ENCODE peak calls at places on chromosomes 12 and 14, in six cellular contexts. A, K, B, C, L and N are unnamed samples.
A peak's percentile ranks its signal among the peaks of the same experiment; 100 is the strongest.

GRCh38 chr12:82176761-82177490 is 181.3 kb downstream of the CCDC59 start:
- DNase-seq in A (no peak), K (no peak), B (no peak), C (no peak), L (no peak), N (peak; percentile 4)

GRCh38 chr12:131229426-131230339 is 276.0 kb downstream of the ADGRD1 start:
- DNase-seq in A (no peak), K (no peak), B (peak; percentile 55), C (no peak), L (peak; percentile 79), N (no peak)

GRCh38 chr14:75449703-75450102 is 21.9 kb downstream of the JDP2 start:
- DNase-seq in A (no peak), K (no peak), B (no peak), C (no peak), L (no peak), N (no peak)

GRCh38 chr12:45259732-45260480 is 44.0 kb downstream of the ANO6 start:
- DNase-seq in A (peak; percentile 43), K (peak; percentile 84), B (no peak), C (no peak), L (no peak), N (peak; percentile 56)

GRCh38 chr14:89813485-89814080 is 140.9 kb downstream of the EFCAB11 start:
- DNase-seq in A (peak; percentile 69), K (peak; percentile 96), B (no peak), C (no peak), L (no peak), N (peak; percentile 95)

GRCh38 chr14:68795602-68796417 is 2.9 kb upstream of the ZFP36L1 start:
- DNase-seq in A (peak; percentile 80), K (peak; percentile 79), B (peak; percentile 85), C (peak; percentile 91), L (peak; percentile 76), N (peak; percentile 86)

GRCh38 chr12:79844693-79845092 is 90.2 kb downstream of the PPP1R12A start:
- DNase-seq in A (peak; percentile 65), K (peak; percentile 91), B (no peak), C (no peak), L (no peak), N (peak; percentile 49)

GRCh38 chr12:133236144-133236543 is 467 bp upstream of the ANHX start:
- DNase-seq in A (no peak), K (no peak), B (no peak), C (no peak), L (no peak), N (no peak)

GRCh38 chr14:32991706-32992105 is 53.0 kb downstream of the NPAS3 start:
- DNase-seq in A (no peak), K (no peak), B (no peak), C (no peak), L (no peak), N (no peak)

GRCh38 chr12:52825961-52826360 is 8.2 kb downstream of the KRT79 start:
- DNase-seq in A (no peak), K (no peak), B (no peak), C (no peak), L (no peak), N (no peak)

GRCh38 chr12:123933214-123933613 is 39.4 kb downstream of the CCDC92 start:
- DNase-seq in A (no peak), K (no peak), B (no peak), C (no peak), L (no peak), N (no peak)

GRCh38 chr12:122028165-122028591 is 6.5 kb downstream of the BCL7A start:
- DNase-seq in A (no peak), K (no peak), B (no peak), C (no peak), L (no peak), N (no peak)

GRCh38 chr14:65255029-65255545 is 152.8 kb upstream of the MAX start:
- DNase-seq in A (no peak), K (peak; percentile 82), B (no peak), C (no peak), L (no peak), N (peak; percentile 56)

GRCh38 chr14:35470775-35471174 is 63.2 kb upstream of the INSM2 start:
- DNase-seq in A (peak; percentile 26), K (peak; percentile 31), B (no peak), C (no peak), L (peak; percentile 27), N (peak; percentile 53)

GRCh38 chr14:28813810-28814209 is 47.2 kb downstream of the FOXG1 start:
- DNase-seq in A (no peak), K (no peak), B (no peak), C (no peak), L (no peak), N (peak; percentile 2)

GRCh38 chr14:35789651-35790050 is 19.4 kb downstream of the RALGAPA1 start:
- DNase-seq in A (no peak), K (peak; percentile 68), B (no peak), C (no peak), L (no peak), N (peak; percentile 61)

GRCh38 chr12:96198970-96199369 is 4.8 kb downstream of the ELK3 start:
- DNase-seq in A (peak; percentile 79), K (peak; percentile 96), B (no peak), C (no peak), L (no peak), N (peak; percentile 94)

GRCh38 chr12:1848741-1849140 is 28.4 kb downstream of the LRTM2 start:
- DNase-seq in A (no peak), K (no peak), B (no peak), C (peak; percentile 36), L (no peak), N (no peak)

GRCh38 chr12:120971299-120972180 is 6.8 kb upstream of the HNF1A start:
- DNase-seq in A (peak; percentile 78), K (peak; percentile 63), B (peak; percentile 19), C (no peak), L (no peak), N (peak; percentile 79)

GRCh38 chr12:47753021-47754001 is 5.4 kb downstream of the RAPGEF3 start:
- DNase-seq in A (peak; percentile 41), K (no peak), B (peak; percentile 79), C (peak; percentile 96), L (peak; percentile 43), N (no peak)

GRCh38 chr14:95895720-95896119 is 19.1 kb downstream of the TUNAR start:
- DNase-seq in A (no peak), K (no peak), B (peak; percentile 13), C (no peak), L (peak; percentile 50), N (no peak)

GRCh38 chr14:74563233-74563585 is 48.8 kb downstream of the LTBP2 start:
- DNase-seq in A (peak; percentile 61), K (peak; percentile 73), B (peak; percentile 39), C (no peak), L (no peak), N (peak; percentile 88)

GRCh38 chr12:5433840-5434646 is 2.1 kb downstream of the NTF3 start:
- DNase-seq in A (no peak), K (no peak), B (no peak), C (no peak), L (no peak), N (no peak)

GRCh38 chr14:50347521-50347920 is 35.4 kb downstream of the DMAC2L start:
- DNase-seq in A (peak; percentile 73), K (peak; percentile 69), B (peak; percentile 22), C (no peak), L (no peak), N (peak; percentile 74)

GRCh38 chr12:22481557-22482104 is 62.7 kb downstream of the C2CD5 start:
- DNase-seq in A (no peak), K (no peak), B (peak; percentile 20), C (no peak), L (no peak), N (no peak)

DNA sequence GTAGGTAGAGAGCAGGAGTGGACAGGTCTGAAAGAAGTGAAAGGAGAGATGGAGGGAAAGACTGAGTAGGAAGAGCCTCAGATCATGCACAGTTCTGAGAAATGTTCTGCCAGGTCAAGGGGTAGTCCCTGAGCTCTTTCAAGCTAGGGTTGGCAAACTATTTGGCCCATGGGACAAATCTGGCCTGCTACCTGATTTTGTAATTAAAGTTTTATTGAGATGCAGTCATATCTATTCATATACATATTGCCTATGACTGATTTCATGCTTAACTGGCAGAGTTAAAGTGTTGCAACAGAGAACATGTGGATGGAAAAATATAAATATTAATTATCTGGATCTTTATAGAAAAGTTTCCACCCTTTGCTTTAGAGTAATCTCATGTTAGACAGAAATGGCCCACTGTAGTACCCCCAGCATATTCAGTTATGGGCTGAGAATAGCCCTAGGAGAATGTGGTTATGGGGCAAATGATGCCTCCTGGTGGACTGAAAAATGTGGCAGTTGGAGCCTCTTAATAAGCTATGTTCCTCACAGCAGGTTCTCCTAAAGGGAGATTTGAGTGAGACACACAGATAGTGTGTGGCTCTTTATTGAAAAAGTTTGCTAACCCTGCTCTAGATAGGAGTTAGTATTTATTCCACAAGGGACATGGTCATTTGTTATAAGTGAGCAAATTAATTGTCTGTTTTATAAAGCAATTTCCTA is 476.9 kb downstream of the LRIG3 start:
- DNase-seq in A (peak; percentile 51), K (peak; percentile 13), B (peak; percentile 16), C (no peak), L (peak; percentile 38), N (peak; percentile 71)
- TF ChIP-seq CTCF in A (peak; percentile 71), K (peak; percentile 44), B (peak; percentile 35), C (peak; percentile 14), L (peak; percentile 66), N (peak; percentile 79)

GRCh38 chr12:105502426-105502930 is 172.0 kb downstream of the C12orf75 start:
- DNase-seq in A (no peak), K (no peak), B (no peak), C (no peak), L (no peak), N (no peak)
- TF ChIP-seq CTCF in A (no peak), K (no peak), B (no peak), C (no peak), L (no peak), N (no peak)

DNA sequence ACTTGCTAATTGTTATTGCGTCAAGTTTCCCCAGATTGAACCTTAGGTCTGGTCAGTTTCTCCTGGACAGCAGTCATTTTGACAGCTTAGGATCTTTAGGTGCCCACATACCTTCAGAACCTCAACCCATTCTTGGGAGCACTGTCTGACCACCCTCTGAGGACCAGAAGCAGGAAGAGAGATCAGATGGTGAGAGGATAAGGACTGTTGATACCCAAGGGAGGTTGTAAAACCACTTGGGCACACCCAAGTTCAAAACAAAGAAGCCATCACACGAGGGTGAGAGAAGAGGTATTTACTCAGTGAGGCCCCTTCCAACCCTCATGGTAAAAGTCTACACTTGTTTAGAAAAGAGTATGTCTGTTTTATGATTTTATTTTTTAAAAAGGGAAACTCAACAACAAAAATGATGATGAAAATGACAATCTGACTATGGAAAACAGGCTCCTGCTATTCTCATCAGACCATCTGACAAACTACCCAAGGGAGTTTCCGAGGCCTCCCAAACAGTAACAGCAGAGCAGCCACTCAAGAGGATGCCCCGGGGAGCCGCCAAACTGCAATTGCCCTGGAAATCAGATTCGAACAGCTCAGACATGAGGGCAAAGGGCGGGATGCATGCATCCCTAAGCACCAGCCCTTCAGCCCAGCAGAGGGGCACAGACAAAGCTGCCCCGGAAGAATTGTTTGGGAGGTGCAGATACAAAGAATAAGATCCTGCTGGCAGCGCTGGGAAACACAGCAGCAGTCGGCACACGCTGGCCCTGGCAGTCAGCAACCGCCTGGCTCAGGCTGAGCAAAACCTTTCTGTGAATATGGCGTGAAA is 162.6 kb upstream of the PLEKHG7 start:
- DNase-seq in A (no peak), K (no peak), B (peak; percentile 20), C (no peak), L (no peak), N (no peak)
- TF ChIP-seq CTCF in A (no peak), K (no peak), B (no peak), C (no peak), L (no peak), N (no peak)

DNA sequence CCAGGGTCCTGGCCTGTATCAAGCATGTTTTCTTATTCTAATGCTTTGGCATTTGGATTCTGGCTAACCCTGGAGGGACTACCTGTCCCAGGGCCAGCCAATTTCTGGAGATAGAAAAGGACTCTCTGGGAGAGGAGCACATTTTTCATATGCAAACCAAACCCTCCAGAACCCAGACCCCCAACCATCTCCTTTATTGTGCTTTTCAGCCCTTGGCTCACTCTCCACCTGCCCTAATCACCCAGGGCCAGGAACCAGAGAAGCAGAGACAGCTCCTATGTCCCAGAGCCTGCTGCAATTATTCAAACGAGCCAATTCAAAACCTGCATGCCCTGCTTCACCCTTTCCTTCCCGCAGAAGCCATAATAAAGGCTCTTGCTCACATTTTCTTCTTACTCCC is 23.8 kb downstream of the HSPB8 start:
- DNase-seq in A (no peak), K (no peak), B (no peak), C (peak; percentile 16), L (no peak), N (no peak)
- TF ChIP-seq CTCF in A (no peak), K (no peak), B (no peak), C (no peak), L (no peak), N (no peak)